ENCODE peak calls at places on chromosomes 1 and 21, in seven cellular contexts. J, I, V, R, D, E and W are unnamed samples. For H3K79me2, the result is how much of the 10 kb centered on the place peaks cover.

GRCh38 chr1:233389867-233390266 is 62.3 kb downstream of the MAP3K21 start:
- DNase-seq in J (no peak), I (no peak), V (no peak), R (no peak), D (no peak), E (no peak), W (no peak)

GRCh38 chr1:229229137-229229720 is 41.7 kb upstream of the RAB4A start:
- DNase-seq in J (peak), I (no peak), V (peak), R (no peak), D (peak), E (no peak), W (peak)

GRCh38 chr21:46639489-46640386 is 4.3 kb downstream of the PRMT2 start:
- DNase-seq in J (peak), I (no peak), V (peak), R (no peak), D (peak), E (peak), W (no peak)

GRCh38 chr1:76998582-76999189 is 131.4 kb downstream of the ST6GALNAC5 start:
- DNase-seq in J (peak), I (no peak), V (no peak), R (no peak), D (peak), E (no peak), W (no peak)

GRCh38 chr1:93771843-93772242 is 90.2 kb upstream of the BCAR3 start:
- DNase-seq in J (no peak), I (no peak), V (no peak), R (no peak), D (no peak), E (no peak), W (no peak)

GRCh38 chr1:58922302-58923089 is 138.6 kb upstream of the JUN start:
- DNase-seq in J (no peak), I (peak), V (no peak), R (no peak), D (peak), E (no peak), W (peak)

GRCh38 chr1:26289158-26290059 is 9.5 kb downstream of the SH3BGRL3 start:
- DNase-seq in J (no peak), I (no peak), V (no peak), R (peak), D (no peak), E (no peak), W (no peak)

GRCh38 chr1:183070923-183071618 is 47.9 kb downstream of the LAMC1 start:
- DNase-seq in J (peak), I (peak), V (peak), R (no peak), D (peak), E (peak), W (no peak)

GRCh38 chr1:65813956-65814355 is 21.3 kb downstream of the PDE4B start:
- DNase-seq in J (peak), I (no peak), V (no peak), R (no peak), D (peak), E (no peak), W (no peak)

GRCh38 chr1:156422602-156423091 is 53.6 kb downstream of the RHBG start:
- DNase-seq in J (peak), I (no peak), V (peak), R (peak), D (no peak), E (no peak), W (no peak)

GRCh38 chr1:185483647-185484450 is 166.8 kb upstream of the IVNS1ABP start:
- DNase-seq in J (peak), I (no peak), V (peak), R (peak), D (peak), E (no peak), W (peak)

DNA sequence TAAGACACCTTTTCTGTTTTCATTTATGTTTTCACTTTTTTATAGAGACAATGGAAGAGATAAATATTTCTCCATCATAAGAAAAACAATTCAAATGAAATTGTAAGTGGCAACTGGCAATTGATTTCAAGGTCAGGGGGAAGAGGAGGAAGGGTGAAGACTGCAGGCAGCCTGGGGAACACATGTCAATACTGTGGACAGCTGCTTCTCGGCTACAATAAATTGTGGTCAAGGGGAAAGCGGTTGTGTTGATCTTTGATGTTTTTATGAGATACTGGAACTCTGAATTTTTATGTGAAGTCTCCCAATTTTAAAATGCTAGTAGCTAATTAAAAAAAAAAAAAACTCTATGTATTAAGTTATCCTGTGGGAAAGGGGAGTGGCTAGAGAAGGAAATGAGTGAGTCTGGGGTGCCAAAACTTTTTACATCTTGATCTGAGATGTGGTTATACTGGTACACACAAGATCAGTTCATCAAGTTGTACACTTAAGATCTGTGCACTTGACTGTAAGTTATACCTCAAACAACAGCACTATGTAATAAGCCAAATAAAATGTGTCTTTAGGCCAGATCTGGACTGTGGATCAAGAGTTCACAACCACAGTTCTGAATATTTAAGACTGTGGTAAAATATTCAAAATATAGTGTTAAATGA is 18.1 kb downstream of the SSX2IP start:
- DNase-seq in J (no peak), I (no peak), V (no peak), R (no peak), D (peak), E (no peak), W (no peak)
- H3K79me2 ChIP-seq in J (under half), I (under half), V (half or more), R (under half), D (under half), E (under half), W (half or more)

DNA sequence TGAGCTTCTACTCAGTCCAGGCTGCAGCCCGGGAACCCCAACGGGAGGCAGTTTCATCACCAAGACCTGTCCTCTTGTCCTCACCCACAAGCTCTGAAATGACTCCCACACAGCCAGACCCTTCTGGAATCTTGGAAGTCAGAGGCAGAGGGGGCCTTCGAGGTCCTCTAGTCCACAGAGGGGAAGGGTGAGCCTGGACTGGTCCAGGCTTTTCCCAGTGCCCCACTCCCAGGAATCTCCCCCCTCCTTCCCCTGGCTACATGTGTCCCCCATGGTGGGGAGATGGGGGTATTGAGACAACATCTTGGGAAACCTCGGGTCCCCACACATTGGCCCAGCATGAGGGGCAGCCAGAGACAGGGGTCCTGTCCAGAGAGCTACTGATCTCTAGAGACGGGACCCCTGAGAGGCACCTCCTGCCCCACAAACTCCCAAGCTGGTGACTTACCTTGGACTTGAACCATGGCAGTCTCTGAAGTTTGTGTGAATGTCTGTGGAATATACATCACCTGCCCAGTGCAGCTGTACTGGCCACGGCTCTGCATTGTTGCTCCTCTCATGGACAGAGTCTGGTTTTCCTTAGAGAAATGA is 19.4 kb upstream of the SLAMF9 start:
- DNase-seq in J (no peak), I (no peak), V (no peak), R (no peak), D (no peak), E (no peak), W (no peak)
- H2AFZ ChIP-seq in J (no peak), I (no peak), V (no peak), R (no peak), D (no peak), E (no peak), W (no peak)

GRCh38 chr1:11841245-11842153 is 6.1 kb downstream of the NPPA start:
- DNase-seq in J (no peak), I (no peak), V (no peak), R (no peak), D (no peak), E (no peak), W (no peak)
- H3K4me3 ChIP-seq in J (no peak), I (no peak), V (no peak), R (no peak), D (no peak), E (peak), W (no peak)

GRCh38 chr1:226948480-226948879 is 8.4 kb downstream of the COQ8A start:
- DNase-seq in J (no peak), I (no peak), V (no peak), R (no peak), D (no peak), E (no peak), W (no peak)
- H3K79me2 ChIP-seq in J (half or more), I (under half), V (half or more), R (under half), D (under half), E (half or more), W (half or more)

GRCh38 chr1:241250465-241250864 is 106.5 kb downstream of the RGS7 start:
- DNase-seq in J (peak), I (no peak), V (no peak), R (no peak), D (no peak), E (no peak), W (peak)
- H2AFZ ChIP-seq in J (no peak), I (no peak), V (no peak), R (no peak), D (no peak), E (no peak), W (no peak)

DNA sequence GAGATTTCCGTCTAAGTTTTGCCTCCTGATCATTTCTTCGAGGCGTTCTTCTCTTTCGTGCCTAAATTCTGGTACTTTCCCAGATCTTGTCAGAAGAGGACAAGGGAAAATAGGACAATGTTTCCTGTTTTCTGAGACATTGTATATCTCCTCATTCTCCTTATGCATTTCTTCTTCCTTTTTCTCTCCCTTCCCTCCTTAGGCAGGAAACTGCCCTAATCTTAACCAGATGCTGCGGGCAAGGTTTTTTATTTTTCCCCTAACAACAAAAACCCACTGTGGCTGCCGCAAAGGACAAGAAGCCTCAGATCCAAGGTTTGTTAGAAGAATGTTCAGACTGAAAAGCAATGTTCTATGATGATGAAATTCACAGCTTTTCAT is 813 bp downstream of the CTSK start:
- DNase-seq in J (no peak), I (no peak), V (no peak), R (peak), D (no peak), E (no peak), W (no peak)
- H3K4me3 ChIP-seq in J (no peak), I (no peak), V (no peak), R (peak), D (peak), E (no peak), W (peak)

GRCh38 chr21:43881918-43882317 is 16.9 kb downstream of the AGPAT3 start:
- DNase-seq in J (no peak), I (no peak), V (no peak), R (no peak), D (no peak), E (no peak), W (no peak)
- H3K79me2 ChIP-seq in J (half or more), I (half or more), V (under half), R (half or more), D (under half), E (half or more), W (half or more)